ENCODE peak calls at places on chromosomes 16 and 17, in ten cellular contexts. T is lower leg skin; R is T-cell; D is amygdala; X is stimulated activated naive CD8-positive, alpha-beta T cell treated with anti-CD3 and anti-CD28 coated beads, Interleukin-15, Interleukin-2, amounts not matched to agents 100 U/mL and 50 U/mL, for 24 hours; P is naive thymus-derived CD8-positive, alpha-beta T cell; M is T-helper 1 cell; B is LoVo; L is stimulated activated naive B cell treated with anti-CD40 and anti-IgM and Interleukin-4, amounts not matched to agents 10 μg/mL and 1 μg/mL and 100 μg/mL, for 72 hours; V is NCI-H460. A is an unnamed sample.
A peak's percentile ranks its signal among the peaks of the same experiment; 100 is the strongest.

GRCh38 chr16:84950906-84951305 is 60.4 kb downstream of the ZDHHC7 start:
- DNase-seq in T (no peak), R (no peak), D (no peak), X (peak; percentile 42), P (no peak), M (no peak), B (no peak), L (no peak), V (no peak), A (no peak)

GRCh38 chr16:70804153-70804728 is 3.3 kb upstream of the VAC14 start:
- DNase-seq in T (no peak), R (no peak), D (no peak), X (no peak), P (no peak), M (no peak), B (no peak), L (no peak), V (no peak), A (no peak)

GRCh38 chr17:27455914-27456680 is at the start of gene KSR1:
- DNase-seq in T (peak; percentile 62), R (peak; percentile 76), D (peak; percentile 81), X (peak; percentile 88), P (peak; percentile 77), M (peak; percentile 77), B (peak; percentile 84), L (peak; percentile 66), V (peak; percentile 50), A (peak; percentile 83)

GRCh38 chr16:69327585-69328310 is 2.6 kb downstream of the PDF start:
- DNase-seq in T (no peak), R (no peak), D (no peak), X (no peak), P (no peak), M (no peak), B (no peak), L (no peak), V (no peak), A (no peak)

GRCh38 chr17:27751622-27752490 is 48.5 kb downstream of the NOS2 start:
- DNase-seq in T (no peak), R (no peak), D (no peak), X (no peak), P (no peak), M (no peak), B (no peak), L (no peak), V (no peak), A (no peak)

GRCh38 chr17:13544755-13545154 is 57.0 kb downstream of the HS3ST3A1 start:
- DNase-seq in T (no peak), R (no peak), D (no peak), X (no peak), P (no peak), M (no peak), B (no peak), L (no peak), V (no peak), A (no peak)

GRCh38 chr16:88285514-88285822 is 97.3 kb upstream of the ZNF469 start:
- DNase-seq in T (no peak), R (no peak), D (no peak), X (no peak), P (no peak), M (no peak), B (no peak), L (no peak), V (no peak), A (no peak)

GRCh38 chr16:77571463-77571862 is 136.6 kb upstream of the ADAMTS18 start:
- DNase-seq in T (no peak), R (no peak), D (no peak), X (no peak), P (no peak), M (no peak), B (no peak), L (no peak), V (no peak), A (no peak)

GRCh38 chr17:8488931-8489330 is 53.2 kb downstream of the NDEL1 start:
- DNase-seq in T (peak; percentile 56), R (no peak), D (no peak), X (no peak), P (no peak), M (no peak), B (peak; percentile 24), L (no peak), V (no peak), A (no peak)

GRCh38 chr17:10327640-10328039 is 45.2 kb downstream of the MYH13 start:
- DNase-seq in T (peak; percentile 82), R (peak; percentile 39), D (peak; percentile 22), X (peak; percentile 82), P (peak; percentile 41), M (peak; percentile 22), B (peak; percentile 72), L (peak; percentile 62), V (peak; percentile 75), A (peak; percentile 76)

A was measured in lung.